ENCODE peak calls at places on chromosomes 12 and 14, in eight cellular contexts. One of them, this sample, is unnamed.

GRCh38 chr12:100926669-100927248 is 132.2 kb downstream of the ANO4 start:
- DNase-seq in EL: peak
- DNase-seq in NCI-H345: peak
- DNase-seq in activated naive CD8-positive, alpha-beta T cell treated with anti-CD3 and anti-CD28 coated beads, Interleukin-2, amount 50 U/mL, for 24 hours: no peak
- DNase-seq in uterus: no peak
- DNase-seq in RWPE1: peak
- DNase-seq in GM23248: peak
- DNase-seq in body of pancreas: peak
- DNase-seq in this sample: no peak

GRCh38 chr12:46602474-46602873 is 223.3 kb downstream of the SLC38A4 start:
- DNase-seq in EL: no peak
- DNase-seq in NCI-H345: no peak
- DNase-seq in activated naive CD8-positive, alpha-beta T cell treated with anti-CD3 and anti-CD28 coated beads, Interleukin-2, amount 50 U/mL, for 24 hours: no peak
- DNase-seq in uterus: no peak
- DNase-seq in RWPE1: no peak
- DNase-seq in GM23248: no peak
- DNase-seq in body of pancreas: no peak
- DNase-seq in this sample: no peak

GRCh38 chr14:67900188-67900587 is 80.6 kb downstream of the RAD51B start:
- DNase-seq in EL: no peak
- DNase-seq in NCI-H345: no peak
- DNase-seq in activated naive CD8-positive, alpha-beta T cell treated with anti-CD3 and anti-CD28 coated beads, Interleukin-2, amount 50 U/mL, for 24 hours: no peak
- DNase-seq in uterus: no peak
- DNase-seq in RWPE1: no peak
- DNase-seq in GM23248: no peak
- DNase-seq in body of pancreas: no peak
- DNase-seq in this sample: no peak

GRCh38 chr14:60509438-60510253 is 700 bp downstream of the SIX6 start:
- DNase-seq in EL: no peak
- DNase-seq in NCI-H345: no peak
- DNase-seq in activated naive CD8-positive, alpha-beta T cell treated with anti-CD3 and anti-CD28 coated beads, Interleukin-2, amount 50 U/mL, for 24 hours: no peak
- DNase-seq in uterus: no peak
- DNase-seq in RWPE1: no peak
- DNase-seq in GM23248: no peak
- DNase-seq in body of pancreas: no peak
- DNase-seq in this sample: no peak

GRCh38 chr12:3447318-3447717 is 43.7 kb upstream of the PRMT8 start:
- DNase-seq in EL: no peak
- DNase-seq in NCI-H345: no peak
- DNase-seq in activated naive CD8-positive, alpha-beta T cell treated with anti-CD3 and anti-CD28 coated beads, Interleukin-2, amount 50 U/mL, for 24 hours: no peak
- DNase-seq in uterus: no peak
- DNase-seq in RWPE1: no peak
- DNase-seq in GM23248: no peak
- DNase-seq in body of pancreas: no peak
- DNase-seq in this sample: no peak

GRCh38 chr12:43434614-43435013 is 117.4 kb downstream of the ADAMTS20 start:
- DNase-seq in EL: no peak
- DNase-seq in NCI-H345: no peak
- DNase-seq in activated naive CD8-positive, alpha-beta T cell treated with anti-CD3 and anti-CD28 coated beads, Interleukin-2, amount 50 U/mL, for 24 hours: no peak
- DNase-seq in uterus: no peak
- DNase-seq in RWPE1: no peak
- DNase-seq in GM23248: no peak
- DNase-seq in body of pancreas: no peak
- DNase-seq in this sample: no peak

GRCh38 chr14:50957296-50957695 is 13.0 kb upstream of the PYGL start:
- DNase-seq in EL: peak
- DNase-seq in NCI-H345: no peak
- DNase-seq in activated naive CD8-positive, alpha-beta T cell treated with anti-CD3 and anti-CD28 coated beads, Interleukin-2, amount 50 U/mL, for 24 hours: no peak
- DNase-seq in uterus: no peak
- DNase-seq in RWPE1: no peak
- DNase-seq in GM23248: peak
- DNase-seq in body of pancreas: no peak
- DNase-seq in this sample: no peak

GRCh38 chr12:34218193-34219045 is 196.1 kb downstream of the ALG10 start:
- DNase-seq in EL: peak
- DNase-seq in NCI-H345: peak
- DNase-seq in activated naive CD8-positive, alpha-beta T cell treated with anti-CD3 and anti-CD28 coated beads, Interleukin-2, amount 50 U/mL, for 24 hours: peak
- DNase-seq in uterus: peak
- DNase-seq in RWPE1: peak
- DNase-seq in GM23248: peak
- DNase-seq in body of pancreas: peak
- DNase-seq in this sample: peak

GRCh38 chr12:104656921-104657320 is 200.2 kb downstream of the CHST11 start:
- DNase-seq in EL: no peak
- DNase-seq in NCI-H345: no peak
- DNase-seq in activated naive CD8-positive, alpha-beta T cell treated with anti-CD3 and anti-CD28 coated beads, Interleukin-2, amount 50 U/mL, for 24 hours: no peak
- DNase-seq in uterus: peak
- DNase-seq in RWPE1: no peak
- DNase-seq in GM23248: peak
- DNase-seq in body of pancreas: no peak
- DNase-seq in this sample: no peak

GRCh38 chr12:115871714-115872113 is 405.8 kb downstream of the MED13L start:
- DNase-seq in EL: peak
- DNase-seq in NCI-H345: peak
- DNase-seq in activated naive CD8-positive, alpha-beta T cell treated with anti-CD3 and anti-CD28 coated beads, Interleukin-2, amount 50 U/mL, for 24 hours: no peak
- DNase-seq in uterus: no peak
- DNase-seq in RWPE1: peak
- DNase-seq in GM23248: peak
- DNase-seq in body of pancreas: no peak
- DNase-seq in this sample: no peak